ENCODE peak calls at places on chromosomes 5 and 9, in ten cellular contexts. J is HCT116, U is esophagus muscularis mucosa, E is prostate gland, R is stomach, P is SK-N-SH, N is spleen, H is breast epithelium, V is K562, O is sigmoid colon. M is an unnamed sample.

GRCh38 chr9:19660019-19660418 is 128.8 kb downstream of the SLC24A2 start:
- DNase-seq in P (no peak), J (no peak), R (no peak), U (no peak), E (no peak), H (no peak), O (no peak), N (no peak), V (no peak), M (no peak)

GRCh38 chr5:175733017-175733416 is 75.1 kb downstream of the HRH2 start:
- DNase-seq in V (no peak), O (peak; percentile 46), J (no peak), H (no peak), U (no peak), R (no peak), E (no peak), P (no peak), N (no peak), M (no peak)

GRCh38 chr9:34496149-34496712 is 26.6 kb downstream of the ENHO start:
- DNase-seq in H (no peak), N (no peak), V (no peak), E (no peak), O (peak; percentile 13), U (no peak), P (no peak), R (no peak), J (peak; percentile 4), M (no peak)

GRCh38 chr5:113162208-113162607 is 185.6 kb downstream of the DCP2 start:
- DNase-seq in R (no peak), H (no peak), O (no peak), E (no peak), J (no peak), U (no peak), N (no peak), P (no peak), V (no peak), M (no peak)

GRCh38 chr9:136693490-136694162 is 6.4 kb upstream of the AGPAT2 start:
- DNase-seq in R (peak; percentile 88), N (no peak), H (peak; percentile 67), O (no peak), J (peak; percentile 76), P (no peak), V (peak; percentile 85), E (no peak), U (no peak), M (peak; percentile 85)

GRCh38 chr5:58383459-58383858 is 76.4 kb downstream of the PLK2 start:
- DNase-seq in U (no peak), J (no peak), O (no peak), R (no peak), N (no peak), E (no peak), P (no peak), H (no peak), V (no peak), M (no peak)

GRCh38 chr5:75461679-75462078 is 49.8 kb downstream of the CERT1 start:
- DNase-seq in J (no peak), E (no peak), P (no peak), U (no peak), R (no peak), O (no peak), V (no peak), H (no peak), N (no peak), M (no peak)

GRCh38 chr5:167205881-167206280 is 1085.6 kb upstream of the WWC1 start:
- DNase-seq in O (no peak), E (no peak), R (no peak), H (no peak), J (no peak), U (no peak), P (no peak), V (no peak), N (no peak), M (no peak)

GRCh38 chr5:154603978-154604679 is 126.1 kb upstream of the HAND1 start:
- DNase-seq in O (peak; percentile 81), V (no peak), J (no peak), E (no peak), R (no peak), U (no peak), P (peak; percentile 91), N (no peak), H (no peak), M (peak; percentile 70)

GRCh38 chr9:36980148-36980974 is 53.7 kb downstream of the PAX5 start:
- DNase-seq in E (no peak), O (peak; percentile 3), P (peak; percentile 72), H (no peak), V (peak; percentile 28), U (no peak), R (no peak), N (no peak), J (peak; percentile 19), M (no peak)

GRCh38 chr5:59039003-59039295 is 456.1 kb downstream of the RAB3C start:
- DNase-seq in E (peak; percentile 11), P (no peak), J (no peak), U (no peak), R (no peak), H (no peak), N (no peak), V (no peak), O (no peak), M (peak; percentile 28)

GRCh38 chr9:36873247-36873875 is 160.7 kb downstream of the PAX5 start:
- DNase-seq in V (peak; percentile 67), H (peak; percentile 22), U (no peak), R (peak; percentile 81), O (peak; percentile 67), N (peak; percentile 90), E (peak; percentile 60), P (peak; percentile 86), J (peak; percentile 43), M (peak; percentile 56)

GRCh38 chr9:37984278-37984671 is 80.3 kb upstream of the SLC25A51 start:
- DNase-seq in J (no peak), N (no peak), R (no peak), P (no peak), O (no peak), H (no peak), V (no peak), U (no peak), E (no peak), M (no peak)

GRCh38 chr9:16871358-16872151 is 1.1 kb upstream of the BNC2 start:
- DNase-seq in R (peak; percentile 35), V (no peak), O (peak; percentile 86), N (peak; percentile 84), U (no peak), H (no peak), J (no peak), P (peak; percentile 69), E (peak; percentile 14), M (peak; percentile 38)

GRCh38 chr9:137945581-137945980 is 68.0 kb downstream of the CACNA1B start:
- DNase-seq in P (no peak), N (no peak), J (no peak), O (no peak), R (no peak), U (no peak), E (no peak), H (no peak), V (no peak), M (no peak)

GRCh38 chr9:137948642-137949041 is 71.1 kb downstream of the CACNA1B start:
- DNase-seq in N (no peak), U (no peak), J (no peak), P (no peak), V (no peak), O (no peak), R (no peak), E (no peak), H (no peak), M (no peak)

GRCh38 chr9:137949260-137949659 is 71.7 kb downstream of the CACNA1B start:
- DNase-seq in J (no peak), O (no peak), U (no peak), N (no peak), E (no peak), R (no peak), V (no peak), H (no peak), P (no peak), M (no peak)

GRCh38 chr9:137947012-137947411 is 69.4 kb downstream of the CACNA1B start:
- DNase-seq in H (no peak), O (no peak), U (no peak), E (no peak), J (no peak), N (no peak), R (no peak), P (no peak), V (no peak), M (no peak)

DNA sequence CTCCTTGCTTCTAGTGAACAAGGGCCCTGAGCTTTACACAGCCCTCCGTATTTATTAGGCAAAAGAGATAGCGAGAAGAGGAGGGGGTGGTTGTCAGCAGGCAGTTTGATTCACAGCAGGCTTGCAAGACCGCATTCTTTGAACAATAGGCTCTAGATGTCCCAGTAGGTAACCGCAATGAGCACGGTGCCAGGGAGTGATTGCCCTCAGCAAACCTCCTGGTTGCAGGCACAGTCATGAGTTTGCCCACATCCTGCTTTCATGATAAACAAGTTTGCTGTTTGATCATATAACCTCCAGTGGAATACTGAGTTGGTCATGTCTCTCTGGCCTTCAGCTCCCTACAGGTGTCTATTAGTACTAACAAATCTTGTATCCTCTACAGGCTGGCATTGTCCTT is 66.1 kb downstream of the CACNA1B start:
- DNase-seq in E (no peak), N (no peak), O (no peak), P (no peak), R (no peak), U (no peak), J (no peak), H (no peak), V (no peak), M (no peak)
- H3K9me3 ChIP-seq in E (no peaks in the 10 kb centered on the region), N (peaks cover 40% of the 10 kb centered on the region), O (peaks cover 1% of the 10 kb centered on the region), P (peaks cover 4% of the 10 kb centered on the region), R (peaks cover 4% of the 10 kb centered on the region), U (no peaks in the 10 kb centered on the region), J (peaks cover 25% of the 10 kb centered on the region), H (peaks cover 4% of the 10 kb centered on the region), V (no peaks in the 10 kb centered on the region), M (no peaks in the 10 kb centered on the region)

GRCh38 chr5:2750026-2750757 is 1.3 kb downstream of the IRX2 start:
- DNase-seq in R (no peak), H (no peak), U (peak; percentile 55), V (no peak), E (no peak), J (no peak), N (no peak), O (no peak), P (no peak), M (peak; percentile 87)
- TF ChIP-seq POLR2AphosphoS5 in R (no peak), H (peak; percentile 9), U (no peak), V (no peak), E (no peak), J (no peak), N (no peak), O (no peak), P (no peak), M (no peak)

GRCh38 chr5:124154714-124155113 is 591.7 kb downstream of the ZNF608 start:
- DNase-seq in J (no peak), H (no peak), N (no peak), V (no peak), O (no peak), U (no peak), P (no peak), R (no peak), E (no peak), M (no peak)
- H3K9me3 ChIP-seq in J (peaks cover 13% of the 10 kb centered on the region), H (peaks cover 6% of the 10 kb centered on the region), N (peaks cover 54% of the 10 kb centered on the region), V (no peaks in the 10 kb centered on the region), O (peaks cover 11% of the 10 kb centered on the region), U (no peaks in the 10 kb centered on the region), P (peaks cover 11% of the 10 kb centered on the region), R (no peaks in the 10 kb centered on the region), E (no peaks in the 10 kb centered on the region), M (peaks cover 29% of the 10 kb centered on the region)

DNA sequence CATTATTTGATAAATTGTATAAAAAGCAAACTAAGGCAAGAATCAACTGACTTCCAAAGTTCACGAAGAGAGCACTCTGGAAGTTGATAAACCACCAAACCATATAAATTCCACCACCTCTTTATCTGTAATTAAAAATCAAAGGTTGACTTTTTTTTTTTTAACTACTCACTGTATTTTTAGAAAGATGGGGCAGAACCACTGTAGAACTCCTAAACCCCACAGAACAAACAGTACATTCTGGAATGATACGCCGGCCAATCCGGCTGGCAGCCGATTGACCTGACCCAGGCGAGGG is 435 bp upstream of the CCNG1 start:
- DNase-seq in H (no peak), J (no peak), U (no peak), R (no peak), N (no peak), V (no peak), P (no peak), E (no peak), O (no peak), M (no peak)
- TF ChIP-seq POLR2AphosphoS5 in H (no peak), J (peak; percentile 90), U (no peak), R (no peak), N (no peak), V (peak; percentile 88), P (no peak), E (no peak), O (no peak), M (no peak)